ENCODE peak calls at places on chromosomes 2 and 18, in nine cellular contexts. X is HFFc6, V is left ventricle myocardium inferior, L is Calu3, D is GM10248, R is uterus, J is body of pancreas, U is A549, Y is GM13977. T is an unnamed sample.

GRCh38 chr2:85864654-85865053 is 24.1 kb downstream of the ST3GAL5 start:
- DNase-seq in X (no peak), V (no peak), L (no peak), D (no peak), R (no peak), J (no peak), U (no peak), Y (no peak), T (no peak)

GRCh38 chr2:158182681-158183350 is 81.1 kb downstream of the UPP2 start:
- DNase-seq in X (no peak), V (no peak), L (no peak), D (no peak), R (no peak), J (no peak), U (no peak), Y (no peak), T (no peak)

GRCh38 chr18:80196528-80197320 is 50.6 kb downstream of the PARD6G start:
- DNase-seq in X (peak), V (no peak), L (no peak), D (no peak), R (no peak), J (peak), U (no peak), Y (no peak), T (no peak)

GRCh38 chr2:45860136-45861106 is 208.9 kb downstream of the PRKCE start:
- DNase-seq in X (peak), V (peak), L (no peak), D (no peak), R (peak), J (peak), U (no peak), Y (no peak), T (no peak)

GRCh38 chr18:48676756-48677368 is 138.0 kb downstream of the CTIF start:
- DNase-seq in X (peak), V (peak), L (peak), D (peak), R (peak), J (peak), U (peak), Y (peak), T (peak)

GRCh38 chr2:227818569-227819397 is 5.1 kb downstream of the CCL20 start:
- DNase-seq in X (no peak), V (peak), L (peak), D (no peak), R (peak), J (peak), U (peak), Y (no peak), T (no peak)

GRCh38 chr2:85861180-85861579 is 27.6 kb downstream of the ST3GAL5 start:
- DNase-seq in X (no peak), V (no peak), L (no peak), D (no peak), R (no peak), J (no peak), U (no peak), Y (no peak), T (no peak)

GRCh38 chr18:79912409-79912991 is 39.0 kb downstream of the SLC66A2 start:
- DNase-seq in X (no peak), V (no peak), L (no peak), D (no peak), R (no peak), J (peak), U (no peak), Y (no peak), T (no peak)

GRCh38 chr2:76491503-76491902 is 780.8 kb upstream of the GCFC2 start:
- DNase-seq in X (no peak), V (no peak), L (no peak), D (no peak), R (no peak), J (no peak), U (no peak), Y (no peak), T (no peak)

GRCh38 chr2:240640939-240641338 is 15.7 kb downstream of the GPR35 start:
- DNase-seq in X (no peak), V (peak), L (peak), D (no peak), R (no peak), J (peak), U (peak), Y (no peak), T (peak)

GRCh38 chr2:151162185-151162584 is 99.5 kb downstream of the RBM43 start:
- DNase-seq in X (peak), V (no peak), L (no peak), D (no peak), R (no peak), J (no peak), U (no peak), Y (no peak), T (no peak)

GRCh38 chr2:232365621-232366321 is 12.8 kb upstream of the ALPP start:
- DNase-seq in X (peak), V (no peak), L (peak), D (no peak), R (no peak), J (peak), U (peak), Y (no peak), T (no peak)

GRCh38 chr2:95159690-95160449 is at the start of gene ZNF514:
- DNase-seq in X (peak), V (peak), L (peak), D (peak), R (peak), J (peak), U (peak), Y (peak), T (peak)

GRCh38 chr2:182907081-182907830 is 40.8 kb upstream of the FRZB start:
- DNase-seq in X (no peak), V (no peak), L (no peak), D (no peak), R (no peak), J (no peak), U (no peak), Y (no peak), T (no peak)

GRCh38 chr2:157837851-157838441 is 38.2 kb downstream of the ACVR1 start:
- DNase-seq in X (no peak), V (peak), L (no peak), D (no peak), R (no peak), J (peak), U (no peak), Y (no peak), T (no peak)

GRCh38 chr18:55488473-55488872 is 99.5 kb downstream of the TCF4 start:
- DNase-seq in X (no peak), V (no peak), L (no peak), D (no peak), R (no peak), J (no peak), U (no peak), Y (no peak), T (no peak)

GRCh38 chr2:241616168-241617125 is 20.5 kb downstream of the THAP4 start:
- DNase-seq in X (no peak), V (no peak), L (no peak), D (no peak), R (no peak), J (no peak), U (no peak), Y (no peak), T (no peak)

GRCh38 chr2:98985905-98986666 is 50.1 kb upstream of the CRACDL start:
- DNase-seq in X (no peak), V (no peak), L (no peak), D (peak), R (no peak), J (no peak), U (no peak), Y (peak), T (no peak)

GRCh38 chr2:121992700-121993099 is 237.2 kb downstream of the TSN start:
- DNase-seq in X (no peak), V (no peak), L (no peak), D (no peak), R (no peak), J (no peak), U (no peak), Y (no peak), T (no peak)

GRCh38 chr2:234308073-234308813 is 188.6 kb downstream of the ARL4C start:
- DNase-seq in X (no peak), V (no peak), L (no peak), D (no peak), R (no peak), J (no peak), U (peak), Y (no peak), T (no peak)

GRCh38 chr2:38685116-38685735 is 19.3 kb downstream of the GALM start:
- DNase-seq in X (no peak), V (no peak), L (no peak), D (no peak), R (no peak), J (peak), U (peak), Y (no peak), T (no peak)

GRCh38 chr18:8416212-8417019 is 192.8 kb upstream of the RAB12 start:
- DNase-seq in X (no peak), V (no peak), L (peak), D (no peak), R (no peak), J (no peak), U (no peak), Y (no peak), T (no peak)

DNA sequence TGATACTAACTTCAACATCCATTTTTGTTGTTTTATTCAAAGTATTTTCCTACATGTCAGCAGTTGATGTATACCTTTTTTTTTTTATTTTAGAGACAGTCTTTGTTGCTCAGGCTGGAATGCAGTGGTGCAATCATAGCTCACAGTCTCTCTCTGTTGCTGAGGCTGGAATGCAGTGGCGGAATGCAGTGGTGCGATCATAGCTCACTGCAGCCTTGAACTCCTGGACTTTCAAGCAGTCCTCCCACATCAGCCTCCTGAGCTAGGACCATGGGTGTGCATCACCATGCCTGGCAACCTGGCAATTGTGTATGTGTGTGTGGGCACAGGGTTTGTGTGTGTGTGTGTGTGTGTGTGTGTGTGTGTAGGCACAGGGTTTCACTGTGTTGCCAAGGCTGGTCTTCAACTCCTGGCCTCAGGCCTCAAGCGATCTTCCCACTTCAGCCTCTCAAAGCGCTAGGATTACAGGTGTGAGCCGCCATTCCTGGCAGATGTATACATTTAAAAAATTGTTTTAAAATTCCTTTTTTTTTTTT is 24.8 kb downstream of the SANBR start:
- DNase-seq in X (peak), V (no peak), L (no peak), D (no peak), R (no peak), J (no peak), U (peak), Y (no peak), T (no peak)
- TF ChIP-seq CTCF in X (no peak), V (no peak), L (no peak), D (no peak), R (no peak), J (no peak), U (no peak), Y (no peak), T (no peak)

GRCh38 chr2:169693344-169693743 is 861 bp downstream of the CFAP210 start:
- DNase-seq in X (no peak), V (no peak), L (peak), D (no peak), R (no peak), J (no peak), U (peak), Y (no peak), T (no peak)
- TF ChIP-seq CTCF in X (peak), V (peak), L (peak), D (peak), R (no peak), J (no peak), U (no peak), Y (peak), T (no peak)

DNA sequence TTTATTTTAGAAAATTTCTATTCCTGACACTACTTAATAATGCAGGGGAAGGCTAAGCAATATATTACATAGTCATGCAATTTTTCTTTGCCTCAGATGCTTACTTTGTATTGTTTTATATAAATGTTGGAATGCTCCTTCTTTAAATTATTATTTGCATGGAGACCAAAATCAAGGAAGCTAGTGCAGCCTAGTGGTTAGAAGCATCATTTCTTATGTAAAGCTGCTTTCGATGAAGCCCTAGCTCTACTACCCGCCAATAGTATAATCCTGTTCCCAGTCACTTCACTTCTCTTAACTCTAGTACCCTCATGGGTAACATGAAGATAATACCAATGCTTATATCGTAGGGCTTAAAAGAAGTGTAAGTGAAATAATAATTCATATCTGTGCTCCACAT is 198.9 kb downstream of the LRATD1 start:
- DNase-seq in X (no peak), V (no peak), L (no peak), D (no peak), R (no peak), J (no peak), U (no peak), Y (no peak), T (no peak)
- TF ChIP-seq CTCF in X (no peak), V (no peak), L (no peak), D (no peak), R (no peak), J (no peak), U (no peak), Y (no peak), T (no peak)

GRCh38 chr18:58567453-58568196 is 61.3 kb downstream of the ALPK2 start:
- DNase-seq in X (peak), V (no peak), L (no peak), D (no peak), R (peak), J (peak), U (peak), Y (no peak), T (no peak)

GRCh38 chr18:58572181-58572580 is 56.7 kb downstream of the ALPK2 start:
- DNase-seq in X (peak), V (no peak), L (no peak), D (no peak), R (no peak), J (no peak), U (peak), Y (no peak), T (no peak)

GRCh38 chr18:58570360-58571064 is 58.4 kb downstream of the ALPK2 start:
- DNase-seq in X (no peak), V (no peak), L (no peak), D (no peak), R (no peak), J (no peak), U (no peak), Y (no peak), T (no peak)

GRCh38 chr18:58572680-58573079 is 56.2 kb downstream of the ALPK2 start:
- DNase-seq in X (no peak), V (no peak), L (no peak), D (no peak), R (no peak), J (no peak), U (no peak), Y (no peak), T (no peak)

DNA sequence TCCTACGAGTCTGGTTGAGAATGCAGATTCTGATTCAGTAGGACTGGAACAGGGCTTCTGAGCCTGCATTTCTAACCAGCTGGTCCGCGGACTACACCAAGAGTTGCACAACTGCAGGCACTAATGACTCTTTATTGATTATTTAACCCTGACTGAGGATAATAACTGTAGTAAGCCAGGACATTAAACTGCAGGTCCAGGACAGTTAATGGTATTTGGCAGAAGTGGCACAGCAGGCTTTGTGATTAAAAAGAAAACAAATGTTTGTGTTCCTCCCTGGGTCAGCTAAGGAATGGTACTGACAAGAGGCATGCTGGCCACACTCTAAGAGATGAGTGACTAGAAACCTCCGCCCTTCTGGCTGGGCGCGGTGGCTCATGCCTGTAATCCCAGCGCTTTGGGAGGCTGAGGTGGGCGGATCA is 59.4 kb downstream of the ALPK2 start:
- DNase-seq in X (no peak), V (no peak), L (no peak), D (no peak), R (no peak), J (peak), U (no peak), Y (no peak), T (no peak)
- TF ChIP-seq CTCF in X (no peak), V (no peak), L (no peak), D (no peak), R (no peak), J (no peak), U (no peak), Y (no peak), T (no peak)

GRCh38 chr2:22952671-22953070 is 432.3 kb upstream of the KLHL29 start:
- DNase-seq in X (no peak), V (no peak), L (no peak), D (no peak), R (no peak), J (no peak), U (no peak), Y (no peak), T (no peak)
- TF ChIP-seq CTCF in X (no peak), V (no peak), L (no peak), D (no peak), R (no peak), J (no peak), U (no peak), Y (no peak), T (no peak)

GRCh38 chr2:59850554-59850953 is 702.9 kb downstream of the BCL11A start:
- DNase-seq in X (no peak), V (no peak), L (no peak), D (no peak), R (no peak), J (no peak), U (no peak), Y (no peak), T (no peak)
- TF ChIP-seq CTCF in X (no peak), V (no peak), L (no peak), D (no peak), R (no peak), J (no peak), U (no peak), Y (no peak), T (no peak)

DNA sequence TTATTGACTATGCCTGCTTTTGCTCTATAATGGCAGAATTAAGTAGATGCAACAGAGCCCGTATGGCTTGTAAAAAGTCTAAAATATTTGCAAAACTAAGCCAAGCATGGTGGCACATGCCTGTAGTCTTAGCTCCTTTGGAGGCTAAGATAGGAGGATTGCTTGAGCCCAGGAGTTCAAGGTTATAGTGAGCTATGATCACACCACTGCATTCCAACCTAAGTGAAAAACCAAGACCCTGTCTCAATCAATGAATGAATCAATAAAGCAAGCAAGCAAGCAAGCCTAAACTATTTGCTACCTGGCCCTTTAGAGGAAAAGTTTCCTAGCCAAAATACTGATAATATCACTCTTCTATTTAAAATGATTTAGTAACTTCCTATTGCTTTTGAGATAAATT is 260.0 kb downstream of the OTX1 start:
- DNase-seq in X (no peak), V (no peak), L (no peak), D (no peak), R (no peak), J (no peak), U (no peak), Y (no peak), T (no peak)
- TF ChIP-seq CTCF in X (no peak), V (no peak), L (no peak), D (no peak), R (no peak), J (no peak), U (no peak), Y (no peak), T (no peak)

GRCh38 chr18:5031216-5031615 is 165.8 kb downstream of the AKAIN1 start:
- DNase-seq in X (no peak), V (no peak), L (no peak), D (no peak), R (no peak), J (no peak), U (no peak), Y (no peak), T (no peak)

DNA sequence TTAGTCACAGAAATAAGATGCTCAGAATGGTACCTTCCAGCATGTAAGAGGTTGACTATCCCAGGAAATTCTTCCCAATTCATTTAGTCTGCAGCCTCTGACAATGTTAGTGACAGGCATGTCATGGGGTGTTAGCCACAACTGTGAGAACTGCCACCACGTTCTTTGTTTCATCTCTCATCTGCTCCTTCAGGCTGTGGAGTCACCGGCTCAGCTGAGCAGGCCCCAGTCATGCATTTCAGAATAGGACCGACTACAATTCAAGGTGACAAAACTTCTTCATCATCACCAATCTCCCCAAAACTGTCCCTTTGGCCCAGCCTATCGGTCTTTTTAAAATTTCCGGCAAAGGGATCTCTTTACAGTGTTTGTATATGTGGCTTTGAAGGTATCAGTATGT is 167.4 kb downstream of the AKAIN1 start:
- DNase-seq in X (no peak), V (no peak), L (no peak), D (no peak), R (no peak), J (no peak), U (no peak), Y (no peak), T (no peak)
- TF ChIP-seq CTCF in X (no peak), V (no peak), L (no peak), D (no peak), R (no peak), J (no peak), U (no peak), Y (no peak), T (no peak)

GRCh38 chr2:1993711-1994682 is 249.7 kb upstream of the PXDN start:
- DNase-seq in X (no peak), V (no peak), L (no peak), D (no peak), R (no peak), J (no peak), U (no peak), Y (no peak), T (no peak)

GRCh38 chr2:1995987-1996386 is 251.7 kb upstream of the PXDN start:
- DNase-seq in X (no peak), V (no peak), L (no peak), D (no peak), R (no peak), J (no peak), U (no peak), Y (no peak), T (no peak)

GRCh38 chr2:1997409-1997808 is 253.1 kb upstream of the PXDN start:
- DNase-seq in X (no peak), V (no peak), L (no peak), D (no peak), R (no peak), J (peak), U (no peak), Y (no peak), T (no peak)

GRCh38 chr2:1995086-1995485 is 250.8 kb upstream of the PXDN start:
- DNase-seq in X (no peak), V (no peak), L (no peak), D (no peak), R (no peak), J (no peak), U (no peak), Y (no peak), T (no peak)

GRCh38 chr2:1995584-1995983 is 251.3 kb upstream of the PXDN start:
- DNase-seq in X (no peak), V (no peak), L (no peak), D (no peak), R (no peak), J (no peak), U (no peak), Y (no peak), T (no peak)
- TF ChIP-seq CTCF in X (no peak), V (no peak), L (no peak), D (no peak), R (no peak), J (no peak), U (no peak), Y (no peak), T (no peak)

T was measured in progenitor cell of endocrine pancreas.